ENCODE peak calls at places on chromosome 3, in six cellular contexts. N, S, P, Z, L and R are unnamed samples.

GRCh38 chr3:142272200-142272891 is 47.0 kb upstream of the GK5 start:
- DNase-seq in P (no peak), S (no peak), N (no peak), Z (no peak), L (no peak), R (no peak)

GRCh38 chr3:22360977-22361376 is 610.0 kb upstream of the ZNF385D start:
- DNase-seq in N (no peak), S (no peak), L (no peak), Z (no peak), P (no peak), R (no peak)

GRCh38 chr3:50390523-50391177 is 31.3 kb upstream of the TMEM115 start:
- DNase-seq in L (no peak), Z (no peak), P (no peak), S (no peak), N (peak; percentile 20), R (no peak)

GRCh38 chr3:154716170-154716569 is 286.2 kb upstream of the GPR149 start:
- DNase-seq in N (no peak), P (no peak), L (no peak), Z (no peak), S (no peak), R (no peak)

GRCh38 chr3:15591235-15591634 is 10.1 kb downstream of the HACL1 start:
- DNase-seq in P (no peak), N (no peak), S (no peak), Z (no peak), L (no peak), R (no peak)

GRCh38 chr3:11570789-11571495 is 72.8 kb downstream of the VGLL4 start:
- DNase-seq in S (no peak), Z (no peak), N (no peak), P (no peak), L (no peak), R (no peak)

GRCh38 chr3:119257111-119257510 is 16.4 kb upstream of the B4GALT4 start:
- DNase-seq in N (no peak), P (no peak), L (no peak), S (no peak), Z (no peak), R (no peak)

GRCh38 chr3:188362405-188362831 is 208.5 kb downstream of the LPP start:
- DNase-seq in N (no peak), S (no peak), L (peak; percentile 79), P (no peak), Z (no peak), R (peak; percentile 63)

GRCh38 chr3:38210141-38210757 is 44.9 kb downstream of the OXSR1 start:
- DNase-seq in L (no peak), N (no peak), Z (no peak), P (no peak), S (no peak), R (no peak)

GRCh38 chr3:128278761-128279593 is 125.7 kb downstream of the EEFSEC start:
- DNase-seq in P (no peak), L (peak; percentile 80), S (peak; percentile 84), Z (peak; percentile 92), N (no peak), R (no peak)

GRCh38 chr3:59510576-59510975 is 460.8 kb upstream of the CFAP20DC start:
- DNase-seq in S (no peak), Z (no peak), P (no peak), L (no peak), N (no peak), R (no peak)

GRCh38 chr3:127349501-127350171 is 61.8 kb upstream of the PRR20G start:
- DNase-seq in P (no peak), Z (peak; percentile 70), S (no peak), L (no peak), N (no peak), R (no peak)

GRCh38 chr3:61858054-61858453 is 296.7 kb downstream of the PTPRG start:
- DNase-seq in P (no peak), Z (no peak), L (peak; percentile 33), S (no peak), N (no peak), R (no peak)

GRCh38 chr3:38907426-38907825 is 91.4 kb upstream of the SCN10A start:
- DNase-seq in S (no peak), P (no peak), N (no peak), Z (no peak), L (peak; percentile 11), R (no peak)

GRCh38 chr3:46979958-46980497 is 562 bp downstream of the NBEAL2 start:
- DNase-seq in S (no peak), P (no peak), L (no peak), N (peak; percentile 44), Z (no peak), R (peak; percentile 49)

GRCh38 chr3:191360620-191361019 is 30.3 kb upstream of the UTS2B start:
- DNase-seq in Z (no peak), N (no peak), L (no peak), S (no peak), P (no peak), R (no peak)

GRCh38 chr3:152595975-152596832 is 238.7 kb upstream of the P2RY1 start:
- DNase-seq in Z (no peak), N (peak; percentile 94), S (peak; percentile 16), P (no peak), L (peak; percentile 41), R (peak; percentile 4)

GRCh38 chr3:177126015-177126773 is 71.1 kb downstream of the TBL1XR1 start:
- DNase-seq in N (no peak), S (no peak), L (peak; percentile 57), Z (no peak), P (no peak), R (no peak)

GRCh38 chr3:49803464-49804140 is 541 bp downstream of the INKA1 start:
- DNase-seq in L (peak; percentile 30), P (no peak), Z (peak; percentile 88), N (peak; percentile 80), S (peak; percentile 77), R (peak; percentile 58)

GRCh38 chr3:144746631-144747030 is 775.0 kb downstream of the DIPK2A start:
- DNase-seq in Z (no peak), P (no peak), N (no peak), L (no peak), S (no peak), R (no peak)

GRCh38 chr3:50297896-50298725 is 1.1 kb downstream of the HYAL3 start:
- DNase-seq in P (no peak), S (peak; percentile 13), N (peak; percentile 54), Z (no peak), L (no peak), R (no peak)

GRCh38 chr3:177835917-177836316 is 638.6 kb upstream of the TBL1XR1 start:
- DNase-seq in N (peak; percentile 43), L (peak; percentile 79), P (no peak), S (no peak), Z (no peak), R (no peak)

GRCh38 chr3:187946031-187946691 is 200.9 kb upstream of the BCL6 start:
- DNase-seq in P (no peak), S (no peak), L (peak; percentile 68), N (no peak), Z (no peak), R (no peak)

GRCh38 chr3:49383387-49383786 is 25.2 kb upstream of the GPX1 start:
- DNase-seq in S (no peak), N (no peak), P (no peak), L (no peak), Z (no peak), R (no peak)

GRCh38 chr3:128170866-128171516 is 17.7 kb downstream of the EEFSEC start:
- DNase-seq in N (peak; percentile 78), L (peak; percentile 79), P (peak; percentile 61), Z (no peak), S (peak; percentile 79), R (no peak)

GRCh38 chr3:186614597-186615483 is 2.0 kb downstream of the AHSG start:
- DNase-seq in S (peak; percentile 79), P (peak; percentile 76), L (peak; percentile 66), Z (no peak), N (peak; percentile 81), R (peak; percentile 84)

GRCh38 chr3:49627634-49628033 is 46.5 kb upstream of the APEH start:
- DNase-seq in L (no peak), Z (no peak), N (no peak), S (no peak), P (no peak), R (no peak)

GRCh38 chr3:100400424-100400781 is 486 bp downstream of the TOMM70 start:
- DNase-seq in Z (no peak), L (no peak), P (no peak), N (peak; percentile 8), S (no peak), R (peak; percentile 71)

GRCh38 chr3:190339130-190339529 is 16.9 kb upstream of the CLDN1 start:
- DNase-seq in L (peak; percentile 50), P (no peak), Z (no peak), N (no peak), S (no peak), R (no peak)
- TF ChIP-seq CTCF in L (peak; percentile 69), P (no peak), Z (peak; percentile 8), N (no peak), S (peak; percentile 11), R (no peak)

DNA sequence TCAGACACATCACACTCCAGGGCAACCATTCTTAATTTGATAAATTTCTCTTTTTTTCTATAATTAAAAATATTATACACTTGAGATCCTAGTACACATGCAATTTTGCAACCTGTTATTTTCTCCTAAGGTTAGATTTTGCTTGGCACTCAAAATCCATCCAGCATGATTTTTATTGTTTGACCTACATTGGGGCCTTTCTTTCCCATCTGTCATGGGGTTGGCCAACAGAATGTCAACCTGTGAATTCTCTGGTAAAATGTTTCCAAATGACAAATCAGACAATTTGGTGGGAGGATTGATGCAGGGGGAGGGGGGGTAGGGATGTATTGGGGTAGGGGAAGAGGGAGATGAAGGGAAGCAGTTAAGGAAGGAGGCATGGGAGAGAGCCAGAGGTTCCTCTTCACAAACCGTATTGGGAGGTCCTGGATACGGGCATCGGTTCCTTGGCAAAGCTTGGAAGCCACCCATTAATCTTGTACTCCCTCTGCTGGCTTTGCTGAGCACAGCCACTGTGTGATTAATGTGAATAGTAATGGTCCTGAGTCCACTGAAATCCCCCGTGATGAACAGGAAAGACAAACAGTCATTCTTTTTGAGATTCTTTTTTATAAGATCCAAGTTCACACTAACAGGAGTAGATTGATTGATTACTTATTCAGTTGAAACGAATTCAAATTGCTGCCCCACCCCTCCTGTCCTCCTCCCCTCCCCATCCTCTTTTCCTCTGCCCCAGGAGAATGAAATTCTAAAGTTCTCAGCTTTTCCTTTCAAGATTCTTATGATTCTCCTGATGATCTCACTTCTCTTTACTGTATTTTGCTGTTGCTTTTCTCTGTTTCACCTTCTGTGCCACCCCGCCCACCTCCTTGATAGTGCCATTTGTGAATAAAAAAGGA is 82.2 kb upstream of the SLC25A26 start:
- DNase-seq in S (peak; percentile 79), N (peak; percentile 34), P (no peak), L (peak; percentile 59), Z (no peak), R (peak; percentile 33)
- TF ChIP-seq CTCF in S (peak; percentile 84), N (peak; percentile 52), P (peak; percentile 74), L (peak; percentile 86), Z (peak; percentile 79), R (peak; percentile 57)

GRCh38 chr3:89314454-89314853 is 207.0 kb downstream of the EPHA3 start:
- DNase-seq in P (no peak), S (peak; percentile 59), L (no peak), N (no peak), Z (no peak), R (no peak)
- TF ChIP-seq CTCF in P (no peak), S (peak; percentile 47), L (peak; percentile 17), N (no peak), Z (no peak), R (no peak)

DNA sequence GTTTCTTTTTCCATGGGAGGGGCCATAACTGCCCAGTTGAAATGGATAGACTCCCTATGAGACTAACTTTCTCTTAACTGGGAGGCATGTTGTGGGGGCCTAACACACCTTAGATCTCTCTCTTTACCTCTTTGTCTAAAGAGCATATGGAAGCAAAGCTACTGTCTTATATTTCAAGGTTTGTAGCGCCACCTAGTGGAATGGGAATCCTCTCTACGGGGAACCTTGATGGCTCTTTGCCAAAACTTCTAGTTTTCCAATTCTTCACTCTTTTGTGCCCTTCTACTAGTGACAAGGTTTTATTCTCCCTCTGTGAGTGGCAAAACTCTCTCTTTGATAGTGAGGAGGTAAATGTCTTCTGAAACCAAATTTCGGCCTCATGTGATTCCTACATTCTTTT is 1030.4 kb upstream of the CADM2 start:
- DNase-seq in Z (no peak), L (no peak), N (peak; percentile 58), S (peak; percentile 70), P (no peak), R (peak; percentile 7)
- TF ChIP-seq CTCF in Z (no peak), L (peak; percentile 59), N (no peak), S (peak; percentile 58), P (no peak), R (peak; percentile 22)